ENCODE peak calls at places on chromosomes 1 and 21, in five cellular contexts. A is neural progenitor cell; M is HCT116; H is CD8-positive, alpha-beta T cell; I is adipocyte. G is an unnamed sample. For H3K27me3, the result is how much of the 10 kb centered on the place peaks cover.

GRCh38 chr1:86500731-86501130 is 32.0 kb downstream of the CLCA1 start:
- DNase-seq in A (no peak), M (no peak), H (no peak), I (no peak), G (no peak)

GRCh38 chr1:74504125-74505065 is 8.0 kb downstream of the LRRC53 start:
- DNase-seq in A (peak), M (peak), H (no peak), I (peak), G (peak)

GRCh38 chr1:232423591-232423990 is 206.3 kb downstream of the SIPA1L2 start:
- DNase-seq in A (no peak), M (no peak), H (no peak), I (peak), G (no peak)

GRCh38 chr21:36454079-36454478 is 25.8 kb downstream of the CLDN14 start:
- DNase-seq in A (peak), M (no peak), H (no peak), I (no peak), G (no peak)

GRCh38 chr1:111904478-111905218 is 84.8 kb downstream of the KCND3 start:
- DNase-seq in A (peak), M (no peak), H (no peak), I (peak), G (peak)

GRCh38 chr1:201275266-201275666 is 8.0 kb upstream of the PKP1 start:
- DNase-seq in A (no peak), M (peak), H (no peak), I (peak), G (no peak)

GRCh38 chr1:170929835-170930554 is 5.3 kb upstream of the MROH9 start:
- DNase-seq in A (peak), M (peak), H (no peak), I (peak), G (peak)

GRCh38 chr1:1554926-1555915 is 14.8 kb upstream of the TMEM240 start:
- DNase-seq in A (no peak), M (no peak), H (no peak), I (peak), G (no peak)

GRCh38 chr1:46401964-46402626 is 8.0 kb downstream of the FAAH start:
- DNase-seq in A (peak), M (peak), H (no peak), I (peak), G (no peak)

GRCh38 chr1:66489972-66490601 is 43.9 kb upstream of the SGIP1 start:
- DNase-seq in A (no peak), M (no peak), H (no peak), I (peak), G (no peak)

GRCh38 chr1:221336141-221336540 is 405.7 kb downstream of the DUSP10 start:
- DNase-seq in A (no peak), M (no peak), H (no peak), I (peak), G (no peak)

GRCh38 chr1:209873067-209873810 is 45.5 kb downstream of the UTP25 start:
- DNase-seq in A (no peak), M (no peak), H (no peak), I (peak), G (no peak)

GRCh38 chr1:23013657-23014056 is 2.0 kb downstream of the TEX46 start:
- DNase-seq in A (peak), M (no peak), H (no peak), I (no peak), G (no peak)

GRCh38 chr1:181061891-181062777 is 26.4 kb upstream of the IER5 start:
- DNase-seq in A (no peak), M (no peak), H (no peak), I (no peak), G (no peak)

GRCh38 chr1:201634261-201634660 is 95.3 kb downstream of the NAV1 start:
- DNase-seq in A (no peak), M (no peak), H (no peak), I (no peak), G (no peak)

GRCh38 chr1:225754940-225755635 is 22.5 kb upstream of the SRP9 start:
- DNase-seq in A (no peak), M (no peak), H (no peak), I (peak), G (no peak)

GRCh38 chr1:91572044-91572443 is 71.4 kb downstream of the CDC7 start:
- DNase-seq in A (no peak), M (no peak), H (no peak), I (no peak), G (no peak)

GRCh38 chr1:193221641-193222040 is 35.2 kb upstream of the B3GALT2 start:
- DNase-seq in A (no peak), M (no peak), H (no peak), I (no peak), G (no peak)

GRCh38 chr1:109910123-109910962 is at the start of gene CSF1:
- DNase-seq in A (peak), M (no peak), H (peak), I (peak), G (no peak)

GRCh38 chr1:98045211-98046030 is 124.6 kb upstream of the DPYD start:
- DNase-seq in A (peak), M (no peak), H (no peak), I (peak), G (no peak)

GRCh38 chr1:151012684-151013471 is 4.6 kb downstream of the PRUNE1 start:
- DNase-seq in A (no peak), M (no peak), H (no peak), I (no peak), G (no peak)

GRCh38 chr1:75522389-75522788 is 88.5 kb downstream of the SLC44A5 start:
- DNase-seq in A (peak), M (no peak), H (no peak), I (no peak), G (no peak)

GRCh38 chr1:228969968-228970800 is 234.9 kb downstream of the RHOU start:
- DNase-seq in A (no peak), M (no peak), H (no peak), I (no peak), G (no peak)

GRCh38 chr1:228228601-228229074 is 20.8 kb downstream of the OBSCN start:
- DNase-seq in A (no peak), M (no peak), H (no peak), I (peak), G (no peak)

GRCh38 chr1:160657477-160657820 is 10.6 kb upstream of the SLAMF1 start:
- DNase-seq in A (no peak), M (no peak), H (no peak), I (no peak), G (no peak)

GRCh38 chr1:147413110-147413605 is 128.1 kb upstream of the BCL9 start:
- DNase-seq in A (peak), M (no peak), H (no peak), I (no peak), G (no peak)

GRCh38 chr1:188958461-188959115 is 1519.1 kb downstream of the BRINP3 start:
- DNase-seq in A (no peak), M (no peak), H (no peak), I (peak), G (no peak)

GRCh38 chr1:205495237-205495823 is 9.1 kb upstream of the CDK18 start:
- DNase-seq in A (no peak), M (no peak), H (no peak), I (no peak), G (no peak)

GRCh38 chr1:205499789-205500188 is 4.7 kb upstream of the CDK18 start:
- DNase-seq in A (no peak), M (no peak), H (no peak), I (no peak), G (no peak)

GRCh38 chr1:205497351-205497750 is 7.1 kb upstream of the CDK18 start:
- DNase-seq in A (no peak), M (no peak), H (no peak), I (no peak), G (no peak)

GRCh38 chr1:205494119-205494518 is 10.3 kb upstream of the CDK18 start:
- DNase-seq in A (no peak), M (no peak), H (no peak), I (no peak), G (no peak)

GRCh38 chr1:205496661-205497060 is 7.8 kb upstream of the CDK18 start:
- DNase-seq in A (no peak), M (no peak), H (no peak), I (no peak), G (no peak)
- H3K27me3 ChIP-seq in A (under half), M (under half), H (under half), I (under half), G (under half)

GRCh38 chr1:155167166-155168104 is 5.7 kb downstream of the KRTCAP2 start:
- DNase-seq in A (peak), M (peak), H (peak), I (peak), G (peak)
- H3K4me3 ChIP-seq in A (peak), M (peak), H (peak), I (no peak), G (peak)

DNA sequence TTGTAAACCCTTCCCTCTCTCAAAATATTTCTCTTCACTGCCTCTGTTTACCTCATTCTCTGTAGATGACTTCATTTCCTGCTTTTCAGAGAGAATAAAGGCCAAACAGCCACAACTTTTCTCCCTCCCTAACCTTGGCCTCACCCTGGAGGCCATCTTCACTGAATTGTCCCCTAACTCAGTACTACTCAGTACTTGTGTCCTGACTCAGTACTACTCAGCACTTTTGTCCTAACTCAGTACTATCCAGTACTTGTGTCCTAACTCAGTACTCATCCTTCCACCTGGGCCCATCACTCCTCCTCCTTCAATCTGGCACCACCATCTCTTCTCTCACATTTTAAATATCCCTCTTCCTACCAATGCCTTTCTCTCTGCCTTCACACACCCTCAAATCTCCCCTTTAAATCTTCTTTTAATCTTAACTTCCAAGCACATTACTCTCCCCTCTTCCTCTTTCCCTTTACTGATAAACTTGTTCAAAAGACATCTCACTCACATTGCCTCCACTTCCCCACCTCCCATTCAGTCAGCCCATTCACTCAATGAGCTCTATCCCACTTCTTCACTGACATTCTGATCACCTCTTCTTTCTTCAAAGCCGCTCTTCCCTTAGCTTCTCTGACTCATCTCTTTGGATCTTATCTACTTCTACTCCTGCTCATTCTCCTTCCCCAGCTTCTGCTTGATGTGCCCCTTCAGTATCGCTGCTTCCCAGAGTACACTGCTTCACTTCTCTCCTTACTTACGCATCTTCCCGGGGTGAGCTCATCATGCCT is 121.4 kb downstream of the RNF220 start:
- DNase-seq in A (no peak), M (no peak), H (no peak), I (no peak), G (no peak)
- H3K27me3 ChIP-seq in A (half or more), M (under half), H (under half), I (half or more), G (under half)

DNA sequence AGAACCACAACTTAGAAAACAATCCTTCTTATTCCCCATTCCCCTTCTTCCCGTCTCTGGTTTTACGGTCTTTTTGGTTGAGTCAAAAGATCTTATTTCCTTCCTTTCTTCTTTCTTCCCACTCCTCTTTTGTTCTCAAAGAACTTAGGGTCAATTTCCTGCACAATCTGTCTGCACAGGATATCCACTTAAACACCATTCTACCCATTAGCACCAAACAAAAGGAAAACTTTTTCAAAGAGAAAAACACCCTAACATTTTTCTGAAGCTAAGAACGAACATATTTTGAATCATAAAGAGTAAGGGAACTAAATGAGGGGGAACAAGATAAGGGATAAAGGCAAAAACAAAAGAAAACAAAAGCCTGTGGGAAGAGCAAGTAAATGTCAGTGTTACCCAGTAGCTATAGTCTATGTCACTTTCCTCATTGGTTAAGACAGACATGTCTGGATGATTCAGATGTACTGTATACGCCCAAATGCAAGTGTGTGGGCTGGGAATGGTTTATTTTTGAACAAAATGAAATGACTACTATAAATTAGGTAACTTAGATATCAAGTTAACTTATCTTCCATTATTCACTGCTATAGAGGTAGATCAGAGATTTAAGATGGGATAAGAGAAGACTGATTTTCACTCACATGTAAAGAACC is 59.8 kb downstream of the TOR3A start:
- DNase-seq in A (peak), M (no peak), H (no peak), I (peak), G (no peak)
- H3K4me3 ChIP-seq in A (no peak), M (no peak), H (no peak), I (peak), G (no peak)

DNA sequence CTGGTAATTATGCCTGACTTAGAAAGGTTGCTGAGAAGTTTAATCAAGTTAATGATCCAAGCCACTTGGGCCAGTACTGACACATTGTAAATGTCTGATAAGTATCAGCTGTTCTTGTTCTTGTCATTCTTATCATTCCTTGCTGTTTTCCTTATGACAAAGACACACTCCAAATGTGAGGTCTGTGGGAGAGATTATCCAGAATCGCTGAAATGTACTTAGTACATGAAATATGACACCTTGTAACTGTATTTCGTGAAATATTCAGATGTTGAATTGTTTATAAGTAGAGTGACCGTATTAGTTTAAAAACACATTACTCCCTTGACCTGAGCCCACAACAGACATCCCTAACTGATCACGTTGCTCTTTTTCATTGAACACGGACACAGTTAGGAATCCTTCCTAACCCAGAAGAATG is 6.1 kb downstream of the AADACL4 start:
- DNase-seq in A (no peak), M (no peak), H (no peak), I (peak), G (no peak)
- H3K27me3 ChIP-seq in A (under half), M (under half), H (under half), I (under half), G (under half)

G was measured in iPS DF 6.9.